ENCODE peak calls at places on chromosomes 6 and 20, in seven cellular contexts. Z is suprapubic skin, P is stomach, D is transverse colon, E is upper lobe of left lung, S is H1, G is spleen. V is an unnamed sample.

GRCh38 chr20:47440857-47441773 is 60.6 kb upstream of the NCOA3 start:
- DNase-seq in Z (no peak), P (no peak), D (no peak), E (no peak), S (no peak), G (peak), V (no peak)

GRCh38 chr20:49282584-49283171 is 4.8 kb upstream of the ZNFX1 start:
- DNase-seq in Z (no peak), P (no peak), D (no peak), E (no peak), S (no peak), G (no peak), V (no peak)

GRCh38 chr6:131103869-131104268 is 31.4 kb upstream of the AKAP7 start:
- DNase-seq in Z (no peak), P (no peak), D (no peak), E (no peak), S (no peak), G (no peak), V (no peak)

GRCh38 chr20:41178904-41179432 is 41.6 kb downstream of the PLCG1 start:
- DNase-seq in Z (peak), P (peak), D (peak), E (peak), S (no peak), G (peak), V (no peak)

GRCh38 chr6:133595076-133595868 is 293.6 kb upstream of the TCF21 start:
- DNase-seq in Z (no peak), P (no peak), D (no peak), E (no peak), S (no peak), G (no peak), V (no peak)

GRCh38 chr20:23231561-23232218 is 118.9 kb upstream of the NXT1 start:
- DNase-seq in Z (peak), P (no peak), D (no peak), E (no peak), S (no peak), G (no peak), V (peak)

GRCh38 chr6:12083763-12084162 is 71.7 kb downstream of the HIVEP1 start:
- DNase-seq in Z (no peak), P (no peak), D (no peak), E (no peak), S (no peak), G (no peak), V (no peak)

GRCh38 chr20:58642465-58642864 is 8.6 kb upstream of the STX16 start:
- DNase-seq in Z (peak), P (peak), D (no peak), E (no peak), S (no peak), G (no peak), V (no peak)

GRCh38 chr6:110298916-110299315 is 59.2 kb downstream of the METTL24 start:
- DNase-seq in Z (no peak), P (no peak), D (no peak), E (no peak), S (no peak), G (no peak), V (no peak)

DNA sequence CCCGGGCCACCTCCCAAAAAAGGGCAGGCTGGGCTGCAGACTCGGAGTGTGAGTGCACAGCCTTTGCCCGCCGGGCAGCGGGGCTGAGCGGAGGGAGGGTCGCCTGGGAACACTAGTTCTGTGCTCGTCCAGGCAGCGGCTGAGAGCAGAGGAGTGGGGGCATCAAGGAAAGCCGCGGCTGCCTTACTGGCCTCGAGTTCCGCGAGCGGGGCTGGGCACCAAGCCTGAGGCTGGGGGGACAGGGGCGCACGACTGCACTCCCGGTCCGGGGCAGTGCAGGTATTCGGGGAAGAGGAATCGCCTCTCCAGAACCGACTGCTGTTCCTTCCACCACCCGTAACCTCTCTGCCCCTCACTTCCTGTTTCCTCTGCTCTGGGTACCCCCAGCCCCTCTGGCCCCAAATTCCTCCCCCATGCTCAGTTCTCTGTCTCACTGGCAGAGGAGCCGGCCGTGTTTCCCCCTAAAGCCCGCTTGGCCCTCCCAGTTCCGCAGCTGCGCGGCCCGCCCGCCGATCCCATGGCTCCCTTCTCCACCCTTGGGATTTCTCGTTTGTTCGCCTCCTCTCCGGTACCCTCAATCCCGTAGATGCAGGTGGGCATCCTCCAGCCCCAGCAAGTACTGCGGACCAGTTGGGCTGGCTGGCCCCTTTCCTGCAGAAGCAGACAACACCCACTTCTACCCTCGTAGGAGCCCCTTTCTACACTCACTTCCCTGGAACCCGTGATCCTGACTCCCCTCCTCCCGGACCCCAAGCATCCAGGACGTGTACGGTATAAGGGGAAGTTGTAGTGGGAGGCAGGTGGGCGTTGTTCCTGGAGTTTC is 5.1 kb downstream of the RING1 start:
- DNase-seq in Z (no peak), P (no peak), D (no peak), E (no peak), S (no peak), G (peak), V (no peak)
- TF ChIP-seq POLR2A in Z (no peak), P (no peak), D (peak), E (peak), S (no peak), G (no peak), V (no peak)

GRCh38 chr6:150652848-150653613 is 53.3 kb downstream of the PLEKHG1 start:
- DNase-seq in Z (no peak), P (no peak), D (peak), E (no peak), S (no peak), G (no peak), V (no peak)
- H3K27ac ChIP-seq in Z (no peak), P (no peak), D (peak), E (no peak), S (no peak), G (no peak), V (no peak)

GRCh38 chr6:13796781-13797180 is 17.6 kb downstream of the MCUR1 start:
- DNase-seq in Z (no peak), P (no peak), D (no peak), E (no peak), S (no peak), G (no peak), V (no peak)
- TF ChIP-seq POLR2AphosphoS5 in Z (no peak), P (no peak), D (no peak), E (no peak), S (no peak), G (no peak), V (peak)

GRCh38 chr6:83461438-83461837 is 30.6 kb upstream of the ME1 start:
- DNase-seq in Z (no peak), P (no peak), D (no peak), E (no peak), S (no peak), G (no peak), V (no peak)
- TF ChIP-seq POLR2A in Z (no peak), P (no peak), D (no peak), E (no peak), S (no peak), G (no peak), V (no peak)